ENCODE peak calls at places on chromosomes 16 and 17, in ten cellular contexts. One of them, this sample, is unnamed.
A peak's percentile ranks its signal among the peaks of the same experiment; 100 is the strongest.

GRCh38 chr17:43356999-43357398 is 41.8 kb upstream of the ARL4D start:
- DNase-seq in NCI-H1092 treated with DMSO at 0.1 percent for 48 hours: no peak
- DNase-seq in posterior cingulate gyrus: no peak
- DNase-seq in OCI-M1: no peak
- DNase-seq in CD4-positive, alpha-beta memory T cell: no peak
- DNase-seq in Panc1: no peak
- DNase-seq in anterior cingulate cortex: no peak
- DNase-seq in stimulated activated CD8-positive, alpha-beta memory T cell treated with anti-CD3 and anti-CD28 coated beads, Interleukin-2, amount 100 ng/mL, for 1 hour: no peak
- DNase-seq in spleen: no peak
- DNase-seq in GM12891: no peak
- DNase-seq in this sample: no peak

GRCh38 chr16:55257971-55258613 is 65.9 kb upstream of the IRX6 start:
- DNase-seq in posterior cingulate gyrus: no peak
- DNase-seq in Panc1: no peak
- DNase-seq in stimulated activated CD8-positive, alpha-beta memory T cell treated with anti-CD3 and anti-CD28 coated beads, Interleukin-2, amount 100 ng/mL, for 1 hour: peak; percentile 4
- DNase-seq in OCI-M1: peak; percentile 66
- DNase-seq in CD4-positive, alpha-beta memory T cell: peak; percentile 12
- DNase-seq in NCI-H1092 treated with DMSO at 0.1 percent for 48 hours: no peak
- DNase-seq in spleen: peak; percentile 76
- DNase-seq in anterior cingulate cortex: no peak
- DNase-seq in GM12891: peak; percentile 33
- DNase-seq in this sample: no peak

GRCh38 chr17:52026075-52026474 is 132.4 kb downstream of the CA10 start:
- DNase-seq in anterior cingulate cortex: no peak
- DNase-seq in OCI-M1: no peak
- DNase-seq in GM12891: no peak
- DNase-seq in stimulated activated CD8-positive, alpha-beta memory T cell treated with anti-CD3 and anti-CD28 coated beads, Interleukin-2, amount 100 ng/mL, for 1 hour: no peak
- DNase-seq in Panc1: no peak
- DNase-seq in posterior cingulate gyrus: no peak
- DNase-seq in spleen: no peak
- DNase-seq in NCI-H1092 treated with DMSO at 0.1 percent for 48 hours: no peak
- DNase-seq in CD4-positive, alpha-beta memory T cell: no peak
- DNase-seq in this sample: no peak

GRCh38 chr16:88781140-88782077 is 3.6 kb downstream of the PIEZO1 start:
- DNase-seq in posterior cingulate gyrus: no peak
- DNase-seq in NCI-H1092 treated with DMSO at 0.1 percent for 48 hours: no peak
- DNase-seq in anterior cingulate cortex: no peak
- DNase-seq in CD4-positive, alpha-beta memory T cell: peak; percentile 72
- DNase-seq in spleen: peak; percentile 92
- DNase-seq in GM12891: no peak
- DNase-seq in stimulated activated CD8-positive, alpha-beta memory T cell treated with anti-CD3 and anti-CD28 coated beads, Interleukin-2, amount 100 ng/mL, for 1 hour: peak; percentile 46
- DNase-seq in Panc1: no peak
- DNase-seq in OCI-M1: peak; percentile 22
- DNase-seq in this sample: no peak

GRCh38 chr17:76237859-76238313 is 2.4 kb downstream of the RNF157 start:
- DNase-seq in NCI-H1092 treated with DMSO at 0.1 percent for 48 hours: no peak
- DNase-seq in posterior cingulate gyrus: no peak
- DNase-seq in spleen: no peak
- DNase-seq in anterior cingulate cortex: no peak
- DNase-seq in GM12891: no peak
- DNase-seq in stimulated activated CD8-positive, alpha-beta memory T cell treated with anti-CD3 and anti-CD28 coated beads, Interleukin-2, amount 100 ng/mL, for 1 hour: no peak
- DNase-seq in CD4-positive, alpha-beta memory T cell: no peak
- DNase-seq in OCI-M1: no peak
- DNase-seq in Panc1: no peak
- DNase-seq in this sample: no peak

GRCh38 chr16:68744744-68745280 is 7.7 kb downstream of the CDH1 start:
- DNase-seq in GM12891: no peak
- DNase-seq in NCI-H1092 treated with DMSO at 0.1 percent for 48 hours: peak; percentile 40
- DNase-seq in stimulated activated CD8-positive, alpha-beta memory T cell treated with anti-CD3 and anti-CD28 coated beads, Interleukin-2, amount 100 ng/mL, for 1 hour: no peak
- DNase-seq in posterior cingulate gyrus: no peak
- DNase-seq in OCI-M1: no peak
- DNase-seq in Panc1: no peak
- DNase-seq in spleen: no peak
- DNase-seq in CD4-positive, alpha-beta memory T cell: no peak
- DNase-seq in anterior cingulate cortex: no peak
- DNase-seq in this sample: no peak

GRCh38 chr16:69193860-69194259 is 6.9 kb downstream of the SNTB2 start:
- DNase-seq in NCI-H1092 treated with DMSO at 0.1 percent for 48 hours: no peak
- DNase-seq in CD4-positive, alpha-beta memory T cell: no peak
- DNase-seq in OCI-M1: no peak
- DNase-seq in Panc1: no peak
- DNase-seq in stimulated activated CD8-positive, alpha-beta memory T cell treated with anti-CD3 and anti-CD28 coated beads, Interleukin-2, amount 100 ng/mL, for 1 hour: no peak
- DNase-seq in spleen: no peak
- DNase-seq in posterior cingulate gyrus: no peak
- DNase-seq in GM12891: no peak
- DNase-seq in anterior cingulate cortex: no peak
- DNase-seq in this sample: no peak

GRCh38 chr16:78452030-78452429 is 352.6 kb downstream of the WWOX start:
- DNase-seq in GM12891: no peak
- DNase-seq in stimulated activated CD8-positive, alpha-beta memory T cell treated with anti-CD3 and anti-CD28 coated beads, Interleukin-2, amount 100 ng/mL, for 1 hour: no peak
- DNase-seq in NCI-H1092 treated with DMSO at 0.1 percent for 48 hours: no peak
- DNase-seq in posterior cingulate gyrus: no peak
- DNase-seq in anterior cingulate cortex: no peak
- DNase-seq in OCI-M1: no peak
- DNase-seq in CD4-positive, alpha-beta memory T cell: no peak
- DNase-seq in spleen: no peak
- DNase-seq in Panc1: no peak
- DNase-seq in this sample: no peak

GRCh38 chr17:2850991-2851390 is 54.8 kb downstream of the RAP1GAP2 start:
- DNase-seq in NCI-H1092 treated with DMSO at 0.1 percent for 48 hours: no peak
- DNase-seq in spleen: no peak
- DNase-seq in GM12891: no peak
- DNase-seq in CD4-positive, alpha-beta memory T cell: no peak
- DNase-seq in stimulated activated CD8-positive, alpha-beta memory T cell treated with anti-CD3 and anti-CD28 coated beads, Interleukin-2, amount 100 ng/mL, for 1 hour: no peak
- DNase-seq in OCI-M1: no peak
- DNase-seq in Panc1: no peak
- DNase-seq in posterior cingulate gyrus: no peak
- DNase-seq in anterior cingulate cortex: no peak
- DNase-seq in this sample: no peak

GRCh38 chr17:4134756-4135155 is 8.1 kb downstream of the ZZEF1 start:
- DNase-seq in Panc1: no peak
- DNase-seq in NCI-H1092 treated with DMSO at 0.1 percent for 48 hours: no peak
- DNase-seq in CD4-positive, alpha-beta memory T cell: no peak
- DNase-seq in posterior cingulate gyrus: no peak
- DNase-seq in stimulated activated CD8-positive, alpha-beta memory T cell treated with anti-CD3 and anti-CD28 coated beads, Interleukin-2, amount 100 ng/mL, for 1 hour: no peak
- DNase-seq in anterior cingulate cortex: no peak
- DNase-seq in GM12891: no peak
- DNase-seq in OCI-M1: no peak
- DNase-seq in spleen: no peak
- DNase-seq in this sample: no peak

GRCh38 chr16:31071861-31072260 is 2.2 kb downstream of the ZNF668 start:
- DNase-seq in CD4-positive, alpha-beta memory T cell: no peak
- DNase-seq in anterior cingulate cortex: no peak
- DNase-seq in GM12891: no peak
- DNase-seq in spleen: no peak
- DNase-seq in posterior cingulate gyrus: no peak
- DNase-seq in stimulated activated CD8-positive, alpha-beta memory T cell treated with anti-CD3 and anti-CD28 coated beads, Interleukin-2, amount 100 ng/mL, for 1 hour: no peak
- DNase-seq in Panc1: no peak
- DNase-seq in NCI-H1092 treated with DMSO at 0.1 percent for 48 hours: no peak
- DNase-seq in OCI-M1: peak; percentile 25
- DNase-seq in this sample: no peak

GRCh38 chr17:37676115-37676925 is 33.1 kb upstream of the DDX52 start:
- DNase-seq in stimulated activated CD8-positive, alpha-beta memory T cell treated with anti-CD3 and anti-CD28 coated beads, Interleukin-2, amount 100 ng/mL, for 1 hour: no peak
- DNase-seq in Panc1: no peak
- DNase-seq in OCI-M1: no peak
- DNase-seq in CD4-positive, alpha-beta memory T cell: no peak
- DNase-seq in posterior cingulate gyrus: no peak
- DNase-seq in NCI-H1092 treated with DMSO at 0.1 percent for 48 hours: no peak
- DNase-seq in GM12891: no peak
- DNase-seq in anterior cingulate cortex: no peak
- DNase-seq in spleen: no peak
- DNase-seq in this sample: no peak

GRCh38 chr17:72219136-72219823 is 98.5 kb downstream of the SOX9 start:
- DNase-seq in stimulated activated CD8-positive, alpha-beta memory T cell treated with anti-CD3 and anti-CD28 coated beads, Interleukin-2, amount 100 ng/mL, for 1 hour: no peak
- DNase-seq in OCI-M1: no peak
- DNase-seq in spleen: no peak
- DNase-seq in CD4-positive, alpha-beta memory T cell: no peak
- DNase-seq in GM12891: no peak
- DNase-seq in Panc1: no peak
- DNase-seq in anterior cingulate cortex: no peak
- DNase-seq in posterior cingulate gyrus: no peak
- DNase-seq in NCI-H1092 treated with DMSO at 0.1 percent for 48 hours: no peak
- DNase-seq in this sample: no peak

GRCh38 chr16:24156777-24157176 is 99.4 kb upstream of the CACNG3 start:
- DNase-seq in OCI-M1: no peak
- DNase-seq in anterior cingulate cortex: no peak
- DNase-seq in posterior cingulate gyrus: no peak
- DNase-seq in CD4-positive, alpha-beta memory T cell: no peak
- DNase-seq in NCI-H1092 treated with DMSO at 0.1 percent for 48 hours: no peak
- DNase-seq in spleen: no peak
- DNase-seq in GM12891: no peak
- DNase-seq in Panc1: no peak
- DNase-seq in stimulated activated CD8-positive, alpha-beta memory T cell treated with anti-CD3 and anti-CD28 coated beads, Interleukin-2, amount 100 ng/mL, for 1 hour: no peak
- DNase-seq in this sample: no peak

GRCh38 chr16:2033057-2033911 is 6.6 kb downstream of the NHERF2 start:
- DNase-seq in NCI-H1092 treated with DMSO at 0.1 percent for 48 hours: no peak
- DNase-seq in spleen: no peak
- DNase-seq in OCI-M1: no peak
- DNase-seq in stimulated activated CD8-positive, alpha-beta memory T cell treated with anti-CD3 and anti-CD28 coated beads, Interleukin-2, amount 100 ng/mL, for 1 hour: no peak
- DNase-seq in posterior cingulate gyrus: peak; percentile 88
- DNase-seq in Panc1: no peak
- DNase-seq in anterior cingulate cortex: peak; percentile 94
- DNase-seq in CD4-positive, alpha-beta memory T cell: no peak
- DNase-seq in GM12891: no peak
- DNase-seq in this sample: peak; percentile 91

GRCh38 chr16:2048116-2048543 is 345 bp downstream of the TSC2 start:
- DNase-seq in posterior cingulate gyrus: no peak
- DNase-seq in stimulated activated CD8-positive, alpha-beta memory T cell treated with anti-CD3 and anti-CD28 coated beads, Interleukin-2, amount 100 ng/mL, for 1 hour: no peak
- DNase-seq in OCI-M1: no peak
- DNase-seq in CD4-positive, alpha-beta memory T cell: no peak
- DNase-seq in spleen: no peak
- DNase-seq in GM12891: no peak
- DNase-seq in anterior cingulate cortex: peak; percentile 53
- DNase-seq in NCI-H1092 treated with DMSO at 0.1 percent for 48 hours: peak; percentile 50
- DNase-seq in Panc1: no peak
- DNase-seq in this sample: no peak

GRCh38 chr16:66605177-66605999 is 884 bp downstream of the CMTM3 start:
- DNase-seq in OCI-M1: peak; percentile 60
- DNase-seq in spleen: peak; percentile 94
- DNase-seq in NCI-H1092 treated with DMSO at 0.1 percent for 48 hours: no peak
- DNase-seq in CD4-positive, alpha-beta memory T cell: peak; percentile 26
- DNase-seq in anterior cingulate cortex: no peak
- DNase-seq in GM12891: no peak
- DNase-seq in posterior cingulate gyrus: peak; percentile 26
- DNase-seq in Panc1: no peak
- DNase-seq in stimulated activated CD8-positive, alpha-beta memory T cell treated with anti-CD3 and anti-CD28 coated beads, Interleukin-2, amount 100 ng/mL, for 1 hour: no peak
- DNase-seq in this sample: peak; percentile 88

GRCh38 chr16:50611332-50611934 is 63.2 kb downstream of the NKD1 start:
- DNase-seq in posterior cingulate gyrus: no peak
- DNase-seq in anterior cingulate cortex: no peak
- DNase-seq in Panc1: no peak
- DNase-seq in NCI-H1092 treated with DMSO at 0.1 percent for 48 hours: no peak
- DNase-seq in CD4-positive, alpha-beta memory T cell: no peak
- DNase-seq in spleen: no peak
- DNase-seq in stimulated activated CD8-positive, alpha-beta memory T cell treated with anti-CD3 and anti-CD28 coated beads, Interleukin-2, amount 100 ng/mL, for 1 hour: no peak
- DNase-seq in GM12891: no peak
- DNase-seq in OCI-M1: no peak
- DNase-seq in this sample: no peak

GRCh38 chr17:225551-225950 is 44.1 kb upstream of the DOC2B start:
- DNase-seq in anterior cingulate cortex: no peak
- DNase-seq in GM12891: no peak
- DNase-seq in spleen: peak; percentile 45
- DNase-seq in stimulated activated CD8-positive, alpha-beta memory T cell treated with anti-CD3 and anti-CD28 coated beads, Interleukin-2, amount 100 ng/mL, for 1 hour: no peak
- DNase-seq in NCI-H1092 treated with DMSO at 0.1 percent for 48 hours: no peak
- DNase-seq in Panc1: no peak
- DNase-seq in CD4-positive, alpha-beta memory T cell: no peak
- DNase-seq in OCI-M1: no peak
- DNase-seq in posterior cingulate gyrus: no peak
- DNase-seq in this sample: no peak